ENCODE peak calls at places on chromosomes 16 and 17, in six cellular contexts. Y, I, Z, W, A and B are unnamed samples.

GRCh38 chr17:13518271-13519000 is 83.3 kb downstream of the HS3ST3A1 start:
- DNase-seq in Y (no peak), I (peak), Z (no peak), W (no peak), A (no peak), B (no peak)

GRCh38 chr16:3718019-3718391 is 681 bp upstream of the TRAP1 start:
- DNase-seq in Y (no peak), I (no peak), Z (no peak), W (no peak), A (no peak), B (no peak)

GRCh38 chr16:57123969-57124674 is 31.7 kb downstream of the CPNE2 start:
- DNase-seq in Y (no peak), I (no peak), Z (no peak), W (no peak), A (no peak), B (no peak)

GRCh38 chr17:61255609-61256008 is 144.0 kb upstream of the TBX2 start:
- DNase-seq in Y (no peak), I (no peak), Z (no peak), W (no peak), A (no peak), B (no peak)

GRCh38 chr17:28406478-28406824 is 439 bp upstream of the SLC46A1 start:
- DNase-seq in Y (no peak), I (no peak), Z (no peak), W (no peak), A (no peak), B (no peak)

GRCh38 chr17:50163846-50164696 is 1.7 kb upstream of the SGCA start:
- DNase-seq in Y (peak), I (no peak), Z (no peak), W (no peak), A (peak), B (no peak)

GRCh38 chr17:3545151-3545550 is 12.5 kb downstream of the TRPV3 start:
- DNase-seq in Y (no peak), I (no peak), Z (no peak), W (no peak), A (no peak), B (no peak)

GRCh38 chr16:48082516-48082915 is 73.3 kb downstream of the ABCC12 start:
- DNase-seq in Y (no peak), I (peak), Z (no peak), W (no peak), A (no peak), B (no peak)

GRCh38 chr16:83344014-83344413 is 463.8 kb upstream of the HSBP1 start:
- DNase-seq in Y (no peak), I (peak), Z (no peak), W (no peak), A (no peak), B (no peak)

GRCh38 chr16:280552-280951 is at the start of gene ARHGDIG:
- DNase-seq in Y (no peak), I (no peak), Z (no peak), W (no peak), A (peak), B (no peak)

GRCh38 chr16:81711609-81712329 is 67.3 kb upstream of the PLCG2 start:
- DNase-seq in Y (peak), I (peak), Z (no peak), W (no peak), A (no peak), B (peak)

GRCh38 chr17:6711081-6711674 is 2.0 kb downstream of the SLC13A5 start:
- DNase-seq in Y (peak), I (no peak), Z (no peak), W (no peak), A (no peak), B (no peak)

DNA sequence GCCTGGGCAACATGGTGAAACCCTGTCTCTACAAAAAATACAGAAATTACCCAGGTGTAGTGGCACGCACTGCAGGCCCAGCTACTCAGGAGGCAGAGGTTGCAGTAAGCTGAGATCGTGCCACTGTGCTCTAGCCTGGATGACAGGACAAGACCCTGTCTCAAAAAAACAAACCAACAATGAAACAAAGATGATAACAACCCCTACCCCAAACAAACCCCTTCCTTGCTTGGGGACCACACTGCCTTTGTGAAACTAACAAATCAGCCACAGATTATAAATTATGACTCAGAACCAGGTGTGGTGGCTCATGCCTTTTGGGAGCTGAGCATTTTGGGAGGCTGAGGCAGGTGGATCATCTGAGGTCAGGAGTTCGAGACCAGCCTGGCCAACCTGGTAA is 75.3 kb upstream of the RPH3AL start:
- DNase-seq in Y (no peak), I (no peak), Z (no peak), W (no peak), A (no peak), B (no peak)
- TF ChIP-seq CTCF in Y (no peak), I (no peak), Z (no peak), W (no peak), A (no peak), B (no peak)

DNA sequence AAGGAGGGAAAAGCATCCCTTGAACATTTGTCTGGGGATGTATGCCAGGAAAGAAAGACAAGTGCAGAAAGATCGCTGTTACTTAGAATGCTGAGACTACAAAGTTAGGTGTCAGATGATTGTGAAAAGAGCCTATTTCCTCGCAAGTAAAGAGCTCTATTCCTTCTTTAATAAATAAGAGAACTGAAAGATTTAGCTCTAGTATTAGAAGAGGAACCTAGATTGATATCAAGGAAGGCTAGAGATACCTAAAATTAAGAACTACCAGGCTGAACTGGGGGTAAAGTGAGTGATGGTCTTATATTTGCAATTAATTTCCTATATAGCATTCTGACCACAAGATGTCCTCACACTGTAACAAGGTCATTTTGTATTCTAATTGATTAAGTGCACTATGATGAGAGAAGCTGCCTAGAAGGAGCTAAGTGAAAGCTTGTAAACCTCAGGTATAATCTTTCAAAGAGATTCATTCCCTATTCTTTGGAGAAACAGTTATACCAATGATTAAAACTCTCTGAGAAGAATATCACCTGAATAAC is 62.3 kb downstream of the SSH2 start:
- DNase-seq in Y (peak), I (peak), Z (no peak), W (no peak), A (peak), B (no peak)
- TF ChIP-seq CTCF in Y (no peak), I (peak), Z (no peak), W (no peak), A (peak), B (peak)

GRCh38 chr17:42072323-42073187 is 22.2 kb upstream of the C17orf113 start:
- DNase-seq in Y (peak), I (no peak), Z (no peak), W (no peak), A (peak), B (peak)
- TF ChIP-seq CTCF in Y (no peak), I (no peak), Z (no peak), W (no peak), A (no peak), B (peak)

DNA sequence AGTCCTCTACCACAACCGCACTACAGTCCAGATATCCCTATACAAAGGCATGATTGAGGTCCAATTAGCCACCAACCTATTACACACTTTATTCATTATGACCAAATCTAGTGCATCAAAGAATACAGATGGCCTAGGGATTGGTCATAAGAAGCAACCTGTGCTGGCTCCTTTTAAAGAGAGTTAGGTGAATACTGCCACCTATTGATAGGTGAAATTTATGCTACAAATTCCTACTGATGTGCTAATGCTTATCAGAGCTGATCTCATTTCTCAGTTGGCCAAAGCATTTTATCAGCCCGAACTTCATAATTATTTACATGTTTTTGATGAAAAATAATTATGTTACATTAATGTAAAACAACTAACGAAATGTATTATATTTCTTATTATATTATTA is 166.3 kb downstream of the ANKFN1 start:
- DNase-seq in Y (peak), I (peak), Z (no peak), W (peak), A (peak), B (no peak)
- TF ChIP-seq CTCF in Y (peak), I (peak), Z (peak), W (no peak), A (no peak), B (peak)

GRCh38 chr16:31135535-31136286 is at the start of gene PRSS8:
- DNase-seq in Y (no peak), I (no peak), Z (no peak), W (peak), A (peak), B (no peak)
- TF ChIP-seq CTCF in Y (no peak), I (no peak), Z (no peak), W (no peak), A (no peak), B (no peak)